ENCODE peak calls at places on chromosomes 3 and 15, in nine cellular contexts. S, L, B, W, A, N, P, C and Z are unnamed samples.

GRCh38 chr3:249587-250262 is 53.2 kb downstream of the CHL1 start:
- DNase-seq in S (no peak), L (no peak), B (no peak), W (no peak), A (no peak), N (no peak), P (no peak), C (no peak), Z (no peak)

GRCh38 chr15:78105541-78106241 is 13.3 kb downstream of the SH2D7 start:
- DNase-seq in S (no peak), L (no peak), B (no peak), W (no peak), A (no peak), N (no peak), P (no peak), C (no peak), Z (no peak)

GRCh38 chr3:139310474-139310933 is 33.3 kb upstream of the MRPS22 start:
- DNase-seq in S (no peak), L (no peak), B (no peak), W (peak; percentile 95), A (no peak), N (no peak), P (no peak), C (peak; percentile 89), Z (peak; percentile 94)

GRCh38 chr15:61598655-61599054 is 369.6 kb upstream of the RORA start:
- DNase-seq in S (no peak), L (no peak), B (no peak), W (no peak), A (peak; percentile 78), N (no peak), P (no peak), C (no peak), Z (no peak)

GRCh38 chr15:68379058-68379758 is 52.8 kb downstream of the ITGA11 start:
- DNase-seq in S (peak; percentile 9), L (no peak), B (no peak), W (no peak), A (no peak), N (no peak), P (no peak), C (no peak), Z (no peak)

GRCh38 chr3:194310060-194310481 is 41.1 kb downstream of the CPN2 start:
- DNase-seq in S (no peak), L (no peak), B (no peak), W (no peak), A (no peak), N (no peak), P (no peak), C (no peak), Z (no peak)

GRCh38 chr3:27607370-27607769 is 114.8 kb downstream of the EOMES start:
- DNase-seq in S (no peak), L (peak; percentile 40), B (no peak), W (peak; percentile 61), A (peak; percentile 71), N (no peak), P (no peak), C (peak; percentile 60), Z (no peak)

GRCh38 chr15:66251790-66252355 is 1.7 kb downstream of the MEGF11 start:
- DNase-seq in S (no peak), L (peak; percentile 65), B (no peak), W (no peak), A (peak; percentile 65), N (no peak), P (no peak), C (no peak), Z (no peak)

GRCh38 chr15:88487796-88488523 is 20.5 kb downstream of the MRPS11 start:
- DNase-seq in S (no peak), L (peak; percentile 24), B (no peak), W (peak; percentile 11), A (peak; percentile 35), N (no peak), P (no peak), C (no peak), Z (no peak)

GRCh38 chr3:11624161-11624560 is 19.6 kb downstream of the VGLL4 start:
- DNase-seq in S (no peak), L (no peak), B (no peak), W (peak; percentile 56), A (no peak), N (no peak), P (no peak), C (peak; percentile 16), Z (no peak)

GRCh38 chr3:60760145-60760544 is 491.1 kb downstream of the FHIT start:
- DNase-seq in S (no peak), L (no peak), B (no peak), W (no peak), A (no peak), N (no peak), P (no peak), C (no peak), Z (no peak)

GRCh38 chr3:67706934-67707333 is 52.5 kb upstream of the SUCLG2 start:
- DNase-seq in S (no peak), L (no peak), B (peak; percentile 66), W (no peak), A (no peak), N (no peak), P (no peak), C (no peak), Z (no peak)

GRCh38 chr3:10205461-10206165 is 40.9 kb downstream of the IRAK2 start:
- DNase-seq in S (no peak), L (no peak), B (no peak), W (peak; percentile 97), A (no peak), N (no peak), P (no peak), C (peak; percentile 98), Z (peak; percentile 80)

GRCh38 chr3:114878119-114878839 is 268.8 kb downstream of the ZBTB20 start:
- DNase-seq in S (no peak), L (peak; percentile 38), B (no peak), W (peak; percentile 80), A (no peak), N (no peak), P (no peak), C (peak; percentile 46), Z (peak; percentile 62)

GRCh38 chr3:159781867-159782266 is 206.8 kb upstream of the IL12A start:
- DNase-seq in S (no peak), L (no peak), B (no peak), W (no peak), A (no peak), N (no peak), P (no peak), C (peak; percentile 40), Z (no peak)

DNA sequence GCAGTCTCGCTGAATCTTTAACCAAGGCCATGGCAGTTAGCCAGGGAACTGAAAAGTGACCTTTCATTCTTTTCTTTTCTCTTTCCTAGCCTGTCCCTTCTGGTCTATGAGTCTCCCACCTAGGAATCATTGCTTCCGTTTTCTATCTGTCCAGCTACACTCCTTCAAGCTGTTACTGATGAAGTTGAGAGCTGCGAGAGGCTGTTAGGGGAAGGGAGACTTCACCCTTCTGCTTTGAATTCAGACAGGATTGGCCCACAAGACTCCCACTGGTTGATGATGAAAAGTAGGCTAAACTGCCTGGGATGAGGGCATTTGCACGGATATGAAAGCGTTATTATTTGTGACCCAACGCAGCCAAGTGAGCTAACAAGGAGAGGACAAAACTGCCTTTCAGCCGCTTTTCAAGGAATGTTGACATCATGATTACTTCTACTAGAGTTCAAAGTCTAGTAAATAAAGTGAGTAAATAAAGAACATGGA is 30.2 kb downstream of the EIF4E3 start:
- DNase-seq in S (no peak), L (no peak), B (peak; percentile 22), W (no peak), A (no peak), N (no peak), P (no peak), C (no peak), Z (no peak)
- TF ChIP-seq EZH2phosphoT487 in S (no peak), L (no peak), B (no peak), W (no peak), A (no peak), N (no peak), P (no peak), C (no peak), Z (no peak)

DNA sequence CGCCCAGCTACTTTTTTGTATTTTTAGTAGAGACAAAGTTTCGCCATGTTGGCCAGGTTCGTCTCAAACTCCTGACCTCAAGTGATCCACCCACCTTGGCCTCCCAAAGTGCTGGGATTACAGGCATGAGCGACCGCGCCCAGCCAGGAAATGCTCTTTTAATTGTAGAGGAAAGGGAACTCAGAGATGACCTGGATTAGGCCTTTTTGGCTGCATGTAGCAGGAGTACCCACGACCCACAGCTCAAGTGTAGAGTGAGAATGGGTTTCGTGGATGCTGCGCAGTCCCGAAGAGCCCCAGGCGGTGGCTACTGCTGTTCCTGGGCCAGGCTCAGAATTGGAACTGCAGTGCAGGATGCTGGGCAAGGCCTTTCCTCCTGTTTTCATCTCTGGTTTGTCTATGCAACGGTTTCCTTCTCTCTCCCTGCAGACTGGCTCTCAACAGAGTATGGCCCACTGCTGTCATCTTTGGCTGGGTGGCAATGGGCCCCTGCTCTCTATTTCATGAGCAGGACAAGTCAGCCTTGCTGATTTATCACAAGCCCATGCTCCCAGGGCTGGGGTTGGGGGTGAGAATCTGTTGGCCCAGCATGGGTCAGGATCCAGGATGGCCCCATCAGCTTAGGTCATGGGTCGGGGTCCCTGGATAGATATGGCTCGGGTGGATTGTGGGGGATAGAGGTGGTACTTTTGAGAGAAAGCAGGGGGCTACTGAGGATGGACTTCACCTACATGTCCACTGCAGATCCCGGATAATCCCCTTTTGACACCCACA is 51.2 kb downstream of the GASK1A start:
- DNase-seq in S (no peak), L (no peak), B (no peak), W (no peak), A (no peak), N (no peak), P (no peak), C (no peak), Z (no peak)
- TF ChIP-seq EZH2phosphoT487 in S (no peak), L (no peak), B (no peak), W (no peak), A (no peak), N (no peak), P (no peak), C (no peak), Z (no peak)

DNA sequence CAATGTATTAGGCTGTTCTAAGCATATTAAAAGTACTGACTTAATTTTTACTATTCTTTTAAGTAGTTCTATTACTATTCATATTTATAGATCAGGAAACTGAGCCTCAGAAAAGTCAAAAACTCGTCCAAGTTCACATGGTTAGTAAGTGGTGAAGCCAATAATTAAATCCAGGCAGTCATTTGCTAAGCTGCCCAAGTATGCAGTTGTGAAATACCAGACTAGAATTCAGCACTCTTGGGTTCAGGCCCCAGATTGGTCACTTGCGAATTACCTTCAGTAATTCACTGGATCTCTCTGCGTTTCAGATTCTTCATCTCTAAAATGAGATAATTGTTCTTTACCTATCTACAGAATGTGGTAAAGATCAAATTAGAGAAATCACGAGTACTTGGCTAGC is 161.9 kb upstream of the CADPS start:
- DNase-seq in S (no peak), L (no peak), B (no peak), W (peak; percentile 60), A (no peak), N (no peak), P (no peak), C (no peak), Z (no peak)
- TF ChIP-seq EZH2phosphoT487 in S (no peak), L (no peak), B (no peak), W (no peak), A (no peak), N (no peak), P (no peak), C (no peak), Z (no peak)

DNA sequence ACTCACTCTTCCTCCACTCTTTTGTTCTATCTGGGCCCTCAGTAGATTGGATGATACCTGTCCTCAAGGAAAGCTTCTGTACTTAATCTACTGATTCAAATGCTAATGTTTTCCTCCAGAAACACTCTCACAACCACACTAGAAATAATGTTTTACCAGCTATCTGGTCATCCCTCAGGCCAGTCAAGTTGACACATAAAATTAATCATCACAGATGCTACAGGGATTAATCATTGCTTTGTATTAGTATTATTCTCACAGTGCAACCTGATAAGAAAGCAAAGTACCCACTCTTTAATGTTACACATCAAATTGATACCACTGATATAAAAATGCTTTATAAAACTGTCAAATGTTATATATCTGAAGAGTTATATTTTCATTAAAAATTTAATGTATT is 52.9 kb upstream of the ARL6 start:
- DNase-seq in S (no peak), L (no peak), B (no peak), W (no peak), A (no peak), N (no peak), P (no peak), C (no peak), Z (no peak)
- TF ChIP-seq EZH2phosphoT487 in S (no peak), L (no peak), B (no peak), W (no peak), A (no peak), N (no peak), P (no peak), C (no peak), Z (no peak)